ENCODE peak calls at places on chromosomes 7 and 10, in five cellular contexts. Q, G, P, U and Y are unnamed samples.

GRCh38 chr7:38975944-38976392 is 1.7 kb upstream of the POU6F2 start:
- DNase-seq in Q (no peak), G (no peak), P (no peak), U (no peak), Y (peak; percentile 32)

GRCh38 chr7:91228927-91229326 is 35.3 kb upstream of the FZD1 start:
- DNase-seq in Q (no peak), G (no peak), P (no peak), U (no peak), Y (no peak)

GRCh38 chr10:125000366-125001312 is 58.7 kb downstream of the ZRANB1 start:
- DNase-seq in Q (no peak), G (no peak), P (peak; percentile 62), U (no peak), Y (no peak)

GRCh38 chr10:59748834-59749233 is 4.4 kb downstream of the MRLN start:
- DNase-seq in Q (no peak), G (no peak), P (no peak), U (no peak), Y (no peak)

GRCh38 chr7:52017802-52018679 is 701.4 kb upstream of the COBL start:
- DNase-seq in Q (no peak), G (no peak), P (no peak), U (no peak), Y (no peak)

GRCh38 chr7:31696270-31696669 is 9.3 kb downstream of the PPP1R17 start:
- DNase-seq in Q (no peak), G (no peak), P (no peak), U (no peak), Y (no peak)

GRCh38 chr10:62453274-62453673 is 79.1 kb downstream of the ZNF365 start:
- DNase-seq in Q (no peak), G (no peak), P (no peak), U (no peak), Y (no peak)

GRCh38 chr10:69731184-69731583 is 70.5 kb upstream of the COL13A1 start:
- DNase-seq in Q (no peak), G (peak; percentile 33), P (peak; percentile 46), U (no peak), Y (no peak)

GRCh38 chr7:85160223-85160622 is 26.6 kb downstream of the SEMA3D start:
- DNase-seq in Q (no peak), G (peak; percentile 70), P (no peak), U (no peak), Y (no peak)

GRCh38 chr7:31938650-31939049 is 131.6 kb downstream of the PDE1C start:
- DNase-seq in Q (no peak), G (no peak), P (no peak), U (no peak), Y (no peak)

GRCh38 chr10:62732841-62733653 is 71.5 kb upstream of the ADO start:
- DNase-seq in Q (no peak), G (peak; percentile 73), P (no peak), U (no peak), Y (no peak)

GRCh38 chr10:47378606-47379444 is 5.3 kb downstream of the ZNF488 start:
- DNase-seq in Q (no peak), G (no peak), P (peak; percentile 44), U (peak; percentile 11), Y (no peak)

GRCh38 chr7:17593854-17594419 is 295.5 kb downstream of the AHR start:
- DNase-seq in Q (no peak), G (no peak), P (no peak), U (no peak), Y (no peak)

GRCh38 chr7:76060842-76061241 is 12.9 kb downstream of the MDH2 start:
- DNase-seq in Q (no peak), G (no peak), P (no peak), U (no peak), Y (no peak)

GRCh38 chr10:15035385-15036301 is 8.1 kb upstream of the OLAH start:
- DNase-seq in Q (no peak), G (peak; percentile 2), P (no peak), U (no peak), Y (no peak)

GRCh38 chr7:111639894-111640293 is 77.6 kb upstream of the IMMP2L start:
- DNase-seq in Q (no peak), G (peak; percentile 10), P (no peak), U (no peak), Y (no peak)

GRCh38 chr10:113283189-113283588 is 269.7 kb upstream of the HABP2 start:
- DNase-seq in Q (no peak), G (no peak), P (no peak), U (no peak), Y (no peak)

GRCh38 chr7:136138991-136139390 is 161.8 kb upstream of the MTPN start:
- DNase-seq in Q (no peak), G (no peak), P (no peak), U (no peak), Y (no peak)

GRCh38 chr10:21473135-21473534 is 52.3 kb downstream of the SKIDA1 start:
- DNase-seq in Q (no peak), G (no peak), P (no peak), U (no peak), Y (no peak)

GRCh38 chr7:98166668-98166970 is 44.6 kb upstream of the BHLHA15 start:
- DNase-seq in Q (no peak), G (no peak), P (no peak), U (no peak), Y (no peak)

GRCh38 chr7:117269895-117270294 is 53.0 kb downstream of the WNT2 start:
- DNase-seq in Q (no peak), G (peak; percentile 93), P (no peak), U (no peak), Y (no peak)

GRCh38 chr10:113158183-113158582 is 208.1 kb downstream of the TCF7L2 start:
- DNase-seq in Q (no peak), G (peak; percentile 36), P (no peak), U (no peak), Y (no peak)

GRCh38 chr7:44261239-44261638 is 60.5 kb downstream of the YKT6 start:
- DNase-seq in Q (no peak), G (no peak), P (no peak), U (no peak), Y (no peak)

GRCh38 chr7:8249121-8249520 is 12.8 kb downstream of the ICA1 start:
- DNase-seq in Q (no peak), G (no peak), P (no peak), U (no peak), Y (no peak)

GRCh38 chr7:103075337-103075918 is 488 bp downstream of the ARMC10 start:
- DNase-seq in Q (peak; percentile 59), G (peak; percentile 34), P (peak; percentile 78), U (peak; percentile 42), Y (peak; percentile 67)

GRCh38 chr10:110221721-110222261 is 14.4 kb downstream of the MXI1 start:
- DNase-seq in Q (peak; percentile 81), G (peak; percentile 90), P (peak; percentile 95), U (peak; percentile 69), Y (peak; percentile 52)

GRCh38 chr7:84693483-84693882 is 493.4 kb downstream of the SEMA3D start:
- DNase-seq in Q (no peak), G (no peak), P (no peak), U (no peak), Y (no peak)

GRCh38 chr10:118916777-118917176 is 112.7 kb upstream of the NANOS1 start:
- DNase-seq in Q (no peak), G (no peak), P (no peak), U (no peak), Y (no peak)

GRCh38 chr10:81959016-81959415 is 84.0 kb downstream of the NRG3 start:
- DNase-seq in Q (no peak), G (no peak), P (no peak), U (no peak), Y (no peak)
- TF ChIP-seq CTCF in Q (no peak), G (no peak), P (no peak), U (no peak), Y (no peak)

GRCh38 chr10:93755443-93756127 is 2.2 kb upstream of the LGI1 start:
- DNase-seq in Q (no peak), G (no peak), P (no peak), U (no peak), Y (no peak)

GRCh38 chr10:93756128-93756517 is 1.6 kb upstream of the LGI1 start:
- DNase-seq in Q (no peak), G (no peak), P (no peak), U (no peak), Y (no peak)

GRCh38 chr10:93757766-93758509 is at the start of gene LGI1:
- DNase-seq in Q (peak; percentile 61), G (no peak), P (no peak), U (no peak), Y (no peak)

GRCh38 chr10:93758510-93758885 is 762 bp downstream of the LGI1 start:
- DNase-seq in Q (no peak), G (no peak), P (no peak), U (no peak), Y (no peak)

GRCh38 chr10:93757136-93757535 is 600 bp upstream of the LGI1 start:
- DNase-seq in Q (no peak), G (no peak), P (no peak), U (no peak), Y (no peak)
- TF ChIP-seq CTCF in Q (peak; percentile 28), G (peak; percentile 1), P (no peak), U (no peak), Y (no peak)

GRCh38 chr7:20159226-20159747 is 57.9 kb downstream of the MACC1 start:
- DNase-seq in Q (no peak), G (no peak), P (no peak), U (no peak), Y (no peak)

GRCh38 chr7:20157456-20157855 is 59.7 kb downstream of the MACC1 start:
- DNase-seq in Q (no peak), G (no peak), P (no peak), U (no peak), Y (no peak)

GRCh38 chr7:20153999-20154398 is 63.2 kb downstream of the MACC1 start:
- DNase-seq in Q (no peak), G (no peak), P (no peak), U (no peak), Y (no peak)

GRCh38 chr7:20153567-20153966 is 63.6 kb downstream of the MACC1 start:
- DNase-seq in Q (no peak), G (no peak), P (no peak), U (no peak), Y (no peak)

DNA sequence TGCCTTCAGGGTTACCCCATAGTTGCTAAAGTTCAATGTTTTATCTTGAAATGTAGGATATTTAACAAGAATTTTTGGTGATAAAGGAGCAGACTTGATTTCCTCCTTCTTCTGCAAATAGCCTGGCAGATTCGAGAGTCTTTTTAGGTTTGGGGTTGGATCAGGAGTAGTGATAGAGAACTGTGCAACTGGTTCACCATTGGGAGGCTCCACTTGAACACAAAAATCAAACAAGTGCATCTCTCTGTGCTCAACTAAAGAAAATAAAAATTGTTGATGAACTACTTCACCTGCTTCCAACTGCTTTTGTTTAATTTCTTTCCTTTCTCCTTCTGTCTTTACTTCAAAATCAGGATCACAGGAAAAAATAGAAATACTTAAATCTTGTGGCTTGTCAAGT is 58.5 kb downstream of the MACC1 start:
- DNase-seq in Q (no peak), G (no peak), P (no peak), U (no peak), Y (no peak)
- TF ChIP-seq CTCF in Q (peak; percentile 65), G (no peak), P (no peak), U (no peak), Y (no peak)

GRCh38 chr10:88693392-88694020 is 12.5 kb upstream of the LIPK start:
- DNase-seq in Q (no peak), G (no peak), P (no peak), U (no peak), Y (no peak)
- TF ChIP-seq CTCF in Q (peak; percentile 17), G (peak; percentile 63), P (no peak), U (no peak), Y (peak; percentile 24)